ENCODE peak calls at places on chromosomes 1 and 21, in seven cellular contexts. G is NCI-H1092 treated with DMSO at 0.1 percent for 48 hours; B is skeletal muscle cell; S is iPS-NIHi11; O is fibroblast of pulmonary artery; Y is activated effector memory CD4-positive, alpha-beta T cell treated with anti-CD3 and anti-CD28 coated beads, Interleukin-2, amount 50 U/mL, for 16 hours; X is non-pigmented ciliary epithelial cell. N is an unnamed sample.

GRCh38 chr1:153478047-153478691 is 17.7 kb upstream of the S100A7 start:
- DNase-seq in G (no peak), B (no peak), S (no peak), O (no peak), Y (no peak), X (no peak), N (no peak)

GRCh38 chr1:70140343-70140742 is 65.0 kb downstream of the LRRC40 start:
- DNase-seq in G (no peak), B (no peak), S (no peak), O (peak), Y (no peak), X (peak), N (peak)

GRCh38 chr1:6355621-6356020 is 37.9 kb downstream of the ACOT7 start:
- DNase-seq in G (no peak), B (no peak), S (no peak), O (no peak), Y (no peak), X (no peak), N (no peak)

GRCh38 chr21:43829161-43829560 is 35.9 kb upstream of the AGPAT3 start:
- DNase-seq in G (no peak), B (no peak), S (no peak), O (no peak), Y (no peak), X (no peak), N (no peak)

GRCh38 chr21:37878946-37879660 is 37.2 kb downstream of the KCNJ6 start:
- DNase-seq in G (no peak), B (no peak), S (no peak), O (peak), Y (no peak), X (peak), N (peak)

GRCh38 chr1:15314328-15315281 is 67.6 kb downstream of the FHAD1 start:
- DNase-seq in G (no peak), B (no peak), S (no peak), O (no peak), Y (no peak), X (no peak), N (no peak)

GRCh38 chr1:221806984-221807383 is 65.1 kb upstream of the DUSP10 start:
- DNase-seq in G (no peak), B (no peak), S (no peak), O (no peak), Y (no peak), X (no peak), N (no peak)

GRCh38 chr1:200971955-200972711 is 51.4 kb downstream of the KIF21B start:
- DNase-seq in G (peak), B (no peak), S (peak), O (peak), Y (peak), X (no peak), N (peak)

GRCh38 chr1:187622545-187622944 is 793.8 kb downstream of the PLA2G4A start:
- DNase-seq in G (no peak), B (no peak), S (no peak), O (no peak), Y (no peak), X (no peak), N (no peak)

GRCh38 chr1:32925360-32926142 is 24.4 kb upstream of the TMEM54 start:
- DNase-seq in G (peak), B (no peak), S (peak), O (peak), Y (no peak), X (no peak), N (no peak)